ENCODE peak calls at places on chromosomes 7 and 10, in six cellular contexts. S is A549, F is GM12878, E is endothelial cell of umbilical vein, W is HepG2, A is K562. G is an unnamed sample.

GRCh38 chr7:35694161-35694783 is 663 bp downstream of the HERPUD2 start:
- DNase-seq in S (no peak), F (no peak), E (no peak), W (no peak), A (peak), G (peak)

GRCh38 chr7:149422065-149422913 is 38.6 kb downstream of the ZNF777 start:
- DNase-seq in S (peak), F (peak), E (peak), W (peak), A (peak), G (peak)

GRCh38 chr7:74587435-74588126 is 69.9 kb upstream of the GTF2I start:
- DNase-seq in S (peak), F (peak), E (peak), W (no peak), A (peak), G (no peak)

GRCh38 chr7:128792471-128793183 is 859 bp downstream of the CCDC136 start:
- DNase-seq in S (no peak), F (no peak), E (no peak), W (no peak), A (peak), G (peak)

GRCh38 chr7:117715784-117716445 is 157.3 kb downstream of the CTTNBP2 start:
- DNase-seq in S (peak), F (no peak), E (peak), W (peak), A (peak), G (peak)

GRCh38 chr10:60495357-60495756 is 105.7 kb upstream of the ANK3 start:
- DNase-seq in S (no peak), F (no peak), E (no peak), W (no peak), A (no peak), G (no peak)

GRCh38 chr7:2508327-2509231 is 11.0 kb upstream of the LFNG start:
- DNase-seq in S (no peak), F (no peak), E (no peak), W (no peak), A (peak), G (peak)

GRCh38 chr7:153193144-153193595 is 433.6 kb downstream of the ACTR3B start:
- DNase-seq in S (peak), F (no peak), E (no peak), W (peak), A (peak), G (peak)

GRCh38 chr10:80322158-80322557 is 32.7 kb upstream of the MAT1A start:
- DNase-seq in S (no peak), F (no peak), E (no peak), W (no peak), A (no peak), G (no peak)

GRCh38 chr7:155405399-155406318 is 52.3 kb upstream of the EN2 start:
- DNase-seq in S (no peak), F (no peak), E (no peak), W (no peak), A (peak), G (peak)

GRCh38 chr7:3039787-3040186 is 3.9 kb downstream of the CARD11 start:
- DNase-seq in S (no peak), F (no peak), E (no peak), W (no peak), A (no peak), G (no peak)

GRCh38 chr7:133936074-133936473 is 191.1 kb upstream of the LRGUK start:
- DNase-seq in S (peak), F (no peak), E (peak), W (no peak), A (no peak), G (no peak)

GRCh38 chr10:42976353-42977031 is 100.4 kb upstream of the RET start:
- DNase-seq in S (no peak), F (no peak), E (no peak), W (no peak), A (no peak), G (peak)

GRCh38 chr10:15738237-15738928 is 18.7 kb upstream of the ITGA8 start:
- DNase-seq in S (no peak), F (no peak), E (no peak), W (no peak), A (no peak), G (no peak)

GRCh38 chr10:123635745-123636144 is 30.4 kb upstream of the GPR26 start:
- DNase-seq in S (no peak), F (no peak), E (no peak), W (no peak), A (no peak), G (no peak)

GRCh38 chr10:71797533-71798307 is 24.4 kb upstream of the VSIR start:
- DNase-seq in S (no peak), F (no peak), E (peak), W (no peak), A (peak), G (peak)

GRCh38 chr7:106486331-106486730 is 174.6 kb downstream of the CCDC71L start:
- DNase-seq in S (no peak), F (no peak), E (no peak), W (no peak), A (no peak), G (no peak)

GRCh38 chr10:90136731-90137316 is 435.4 kb downstream of the KIF20B start:
- DNase-seq in S (peak), F (no peak), E (no peak), W (no peak), A (no peak), G (peak)

GRCh38 chr10:78515037-78515872 is 481.6 kb downstream of the RPS24 start:
- DNase-seq in S (no peak), F (no peak), E (no peak), W (no peak), A (no peak), G (no peak)

GRCh38 chr10:128072941-128073615 is 53.1 kb downstream of the MKI67 start:
- DNase-seq in S (no peak), F (no peak), E (no peak), W (no peak), A (no peak), G (no peak)

GRCh38 chr7:37208528-37208927 is 240.1 kb downstream of the ELMO1 start:
- DNase-seq in S (peak), F (peak), E (peak), W (peak), A (peak), G (peak)

GRCh38 chr10:6532321-6532720 is 47.8 kb downstream of the PRKCQ start:
- DNase-seq in S (no peak), F (no peak), E (no peak), W (no peak), A (no peak), G (no peak)

GRCh38 chr10:102785818-102786217 is 42.1 kb downstream of the WBP1L start:
- DNase-seq in S (no peak), F (no peak), E (peak), W (no peak), A (no peak), G (peak)
- TF ChIP-seq POLR2A in S (no peak), F (no peak), E (no peak), W (no peak), A (no peak), G (no peak)

GRCh38 chr10:58328233-58328632 is 6.6 kb upstream of the UBE2D1 start:
- DNase-seq in S (no peak), F (no peak), E (no peak), W (no peak), A (no peak), G (no peak)

GRCh38 chr10:58322835-58323209 is 12.0 kb upstream of the UBE2D1 start:
- DNase-seq in S (no peak), F (no peak), E (no peak), W (no peak), A (no peak), G (peak)

GRCh38 chr10:58322072-58322834 is 12.6 kb upstream of the UBE2D1 start:
- DNase-seq in S (peak), F (no peak), E (no peak), W (peak), A (no peak), G (peak)

GRCh38 chr10:58330397-58330796 is 4.4 kb upstream of the UBE2D1 start:
- DNase-seq in S (no peak), F (no peak), E (no peak), W (no peak), A (no peak), G (no peak)

GRCh38 chr10:58326967-58327381 is 7.8 kb upstream of the UBE2D1 start:
- DNase-seq in S (no peak), F (no peak), E (peak), W (no peak), A (no peak), G (no peak)
- TF ChIP-seq MYC in S (no peak), F (no peak), E (no peak), W (no peak), A (no peak), G (no peak)

GRCh38 chr7:138755331-138755747 is 42.5 kb upstream of the TMEM213 start:
- DNase-seq in S (no peak), F (no peak), E (no peak), W (peak), A (no peak), G (no peak)
- H3K4me3 ChIP-seq in S (no peak), F (no peak), E (no peak), W (no peak), A (no peak), G (no peak)

DNA sequence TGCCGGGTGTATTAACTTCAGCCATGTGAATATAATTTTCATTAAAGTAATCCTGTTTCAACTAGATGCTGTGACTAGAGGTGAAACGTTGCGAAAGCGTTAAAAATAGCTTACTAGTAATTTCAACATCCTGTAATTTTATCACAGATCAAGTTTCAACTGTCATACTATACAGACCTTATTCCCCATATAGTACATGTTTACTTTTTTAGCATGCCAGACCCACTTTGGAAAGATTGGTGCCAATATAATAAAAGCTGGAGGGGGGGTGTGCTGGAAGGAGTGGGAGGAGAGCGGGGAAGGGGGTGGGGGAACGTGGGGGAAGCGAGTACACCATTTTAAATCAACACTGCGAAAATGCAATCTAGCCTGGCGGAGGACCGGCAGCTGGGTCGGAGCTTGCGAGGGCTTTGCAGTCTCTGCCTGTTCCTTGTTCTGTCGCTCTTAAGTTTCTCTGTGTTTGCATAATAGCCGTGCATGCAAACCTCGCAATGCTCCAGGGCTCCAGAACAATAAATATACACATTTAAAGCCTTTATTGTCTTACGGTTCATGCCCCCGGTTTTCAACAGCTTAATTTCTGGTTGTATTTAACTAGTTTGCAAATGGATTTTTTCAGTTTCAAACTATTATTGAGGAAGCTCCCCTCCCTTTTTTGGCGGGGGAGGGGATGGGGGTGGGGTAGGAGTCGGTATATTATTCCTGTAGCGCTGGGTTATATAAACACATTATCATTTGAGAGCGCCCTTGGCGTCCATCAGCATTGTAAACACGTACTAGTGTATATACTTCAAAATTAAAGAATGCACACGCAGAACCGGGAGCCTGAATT is 1.3 kb upstream of the ARID5B start:
- DNase-seq in S (peak), F (peak), E (peak), W (peak), A (peak), G (peak)
- TF ChIP-seq POLR2A in S (no peak), F (peak), E (no peak), W (no peak), A (no peak), G (no peak)

DNA sequence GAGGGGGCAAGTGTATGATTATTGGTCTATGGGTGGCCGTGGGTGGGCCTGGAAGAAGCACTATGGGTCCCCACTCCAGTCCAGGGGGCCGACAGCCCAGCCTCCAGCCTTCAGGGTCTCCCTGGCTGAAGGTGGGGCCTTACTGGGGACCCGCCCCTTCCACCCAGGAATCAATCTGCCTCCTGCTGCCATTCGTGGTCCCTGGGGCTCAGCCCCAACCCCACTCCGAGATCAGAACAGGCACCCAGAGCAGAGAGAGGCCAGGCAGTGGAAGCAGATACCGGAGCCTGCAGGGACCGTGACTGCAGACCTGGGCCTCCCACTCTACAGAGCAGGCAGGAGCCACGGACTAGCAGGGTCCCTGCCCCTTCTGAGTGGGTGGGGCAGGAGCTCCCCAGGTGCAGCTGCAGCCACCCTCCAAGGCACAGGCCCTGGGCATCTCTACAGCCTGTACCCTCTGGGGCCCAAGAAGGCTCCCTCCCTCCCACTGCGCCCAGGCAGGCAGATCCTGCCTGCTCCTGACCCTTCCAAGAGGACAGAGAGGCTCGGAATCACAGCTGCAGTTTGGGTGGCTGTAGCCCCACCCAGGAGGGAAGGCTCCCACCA is 13.6 kb upstream of the FOXL3 start:
- DNase-seq in S (no peak), F (no peak), E (no peak), W (no peak), A (no peak), G (no peak)
- TF ChIP-seq MYC in S (no peak), F (no peak), E (no peak), W (no peak), A (no peak), G (no peak)

G was measured in NB4.